ENCODE peak calls at places on chromosomes 1 and 21, in six cellular contexts. F, U, A, V, J and H are unnamed samples.

GRCh38 chr1:246532519-246532918 is 25.4 kb upstream of the SMYD3 start:
- DNase-seq in V (no peak), A (no peak), J (no peak), U (no peak), F (no peak), H (no peak)

GRCh38 chr1:214454619-214455396 is 96.6 kb downstream of the PTPN14 start:
- DNase-seq in V (no peak), J (peak), A (no peak), U (no peak), F (no peak), H (peak)

GRCh38 chr1:88537762-88538161 is 146.3 kb upstream of the PKN2 start:
- DNase-seq in A (no peak), J (no peak), V (no peak), U (no peak), F (no peak), H (no peak)

GRCh38 chr1:61224609-61225008 is 142.2 kb downstream of the NFIA start:
- DNase-seq in F (no peak), U (no peak), J (no peak), V (no peak), A (no peak), H (no peak)

GRCh38 chr1:24276791-24277190 is 42.4 kb upstream of the GRHL3 start:
- DNase-seq in A (no peak), U (no peak), J (no peak), F (no peak), V (no peak), H (no peak)

GRCh38 chr1:87523466-87523865 is 194.8 kb downstream of the LMO4 start:
- DNase-seq in F (no peak), V (no peak), A (no peak), J (no peak), U (no peak), H (no peak)

GRCh38 chr1:114758251-114758832 is 558 bp upstream of the CSDE1 start:
- DNase-seq in U (no peak), V (peak), A (no peak), F (no peak), J (peak), H (no peak)

GRCh38 chr1:247373721-247374141 is 42.1 kb upstream of the ZNF496 start:
- DNase-seq in F (no peak), J (peak), A (no peak), U (peak), V (peak), H (no peak)

GRCh38 chr1:156444407-156445001 is 56.1 kb downstream of the MEF2D start:
- DNase-seq in J (no peak), F (no peak), U (no peak), A (peak), V (peak), H (no peak)

GRCh38 chr1:182229451-182229850 is 162.1 kb downstream of the GLUL start:
- DNase-seq in J (no peak), V (no peak), A (no peak), F (no peak), U (no peak), H (no peak)

GRCh38 chr1:46580140-46580903 is 23.7 kb downstream of the MKNK1 start:
- DNase-seq in J (no peak), V (no peak), A (no peak), U (no peak), F (no peak), H (no peak)

GRCh38 chr21:18335651-18336050 is 67.9 kb downstream of the TMPRSS15 start:
- DNase-seq in A (no peak), J (no peak), F (no peak), V (no peak), U (no peak), H (no peak)

GRCh38 chr21:33088384-33088783 is 18.4 kb downstream of the OLIG1 start:
- DNase-seq in U (no peak), J (no peak), V (no peak), A (no peak), F (no peak), H (no peak)